ENCODE peak calls at places on chromosomes 13 and 19, in ten cellular contexts. M is suprapubic skin, J is stomach, W is K562, U is transverse colon, K is A549, L is H1, V is ovary, C is GM12878, R is upper lobe of left lung. N is an unnamed sample.

GRCh38 chr19:40313229-40313983 is 28.3 kb upstream of the AKT2 start:
- DNase-seq in M (no peak), J (no peak), W (no peak), U (no peak), K (no peak), L (no peak), V (no peak), C (no peak), R (no peak), N (no peak)

GRCh38 chr13:93224545-93224944 is 2.1 kb upstream of the GPC6 start:
- DNase-seq in M (no peak), J (no peak), W (no peak), U (no peak), K (no peak), L (no peak), V (no peak), C (no peak), R (no peak), N (no peak)

GRCh38 chr19:13692096-13692495 is 72.2 kb upstream of the MRI1 start:
- DNase-seq in M (no peak), J (no peak), W (no peak), U (no peak), K (no peak), L (no peak), V (no peak), C (no peak), R (no peak), N (no peak)

GRCh38 chr13:48818495-48818961 is 157.2 kb upstream of the FNDC3A start:
- DNase-seq in M (peak; percentile 80), J (no peak), W (no peak), U (no peak), K (no peak), L (no peak), V (no peak), C (no peak), R (no peak), N (no peak)

GRCh38 chr13:109869312-109870237 is 83.2 kb upstream of the IRS2 start:
- DNase-seq in M (peak; percentile 85), J (peak; percentile 75), W (no peak), U (peak; percentile 64), K (peak; percentile 70), L (no peak), V (peak; percentile 70), C (no peak), R (peak; percentile 83), N (no peak)

GRCh38 chr19:2944403-2944774 is 382 bp downstream of the ZNF77 start:
- DNase-seq in M (no peak), J (no peak), W (no peak), U (no peak), K (no peak), L (no peak), V (no peak), C (no peak), R (no peak), N (no peak)

GRCh38 chr19:30360378-30361106 is 11.6 kb upstream of the ZNF536 start:
- DNase-seq in M (peak; percentile 62), J (peak; percentile 3), W (no peak), U (no peak), K (no peak), L (no peak), V (no peak), C (no peak), R (no peak), N (no peak)

GRCh38 chr13:30002577-30002976 is 152.2 kb upstream of the UBL3 start:
- DNase-seq in M (no peak), J (no peak), W (no peak), U (no peak), K (no peak), L (no peak), V (no peak), C (no peak), R (no peak), N (no peak)

GRCh38 chr19:4597975-4598671 is 38.6 kb upstream of the SEMA6B start:
- DNase-seq in M (no peak), J (peak; percentile 34), W (peak; percentile 97), U (peak; percentile 40), K (peak; percentile 78), L (no peak), V (no peak), C (no peak), R (peak; percentile 59), N (no peak)

GRCh38 chr13:77579971-77580370 is 44.5 kb downstream of the SCEL start:
- DNase-seq in M (no peak), J (no peak), W (no peak), U (no peak), K (no peak), L (no peak), V (no peak), C (no peak), R (no peak), N (no peak)

GRCh38 chr19:39867952-39868351 is 21.8 kb upstream of the FBL start:
- DNase-seq in M (no peak), J (no peak), W (no peak), U (no peak), K (no peak), L (no peak), V (no peak), C (no peak), R (no peak), N (no peak)

GRCh38 chr13:35598790-35599369 is 122.4 kb upstream of the MAB21L1 start:
- DNase-seq in M (no peak), J (no peak), W (no peak), U (no peak), K (no peak), L (no peak), V (no peak), C (no peak), R (no peak), N (no peak)

DNA sequence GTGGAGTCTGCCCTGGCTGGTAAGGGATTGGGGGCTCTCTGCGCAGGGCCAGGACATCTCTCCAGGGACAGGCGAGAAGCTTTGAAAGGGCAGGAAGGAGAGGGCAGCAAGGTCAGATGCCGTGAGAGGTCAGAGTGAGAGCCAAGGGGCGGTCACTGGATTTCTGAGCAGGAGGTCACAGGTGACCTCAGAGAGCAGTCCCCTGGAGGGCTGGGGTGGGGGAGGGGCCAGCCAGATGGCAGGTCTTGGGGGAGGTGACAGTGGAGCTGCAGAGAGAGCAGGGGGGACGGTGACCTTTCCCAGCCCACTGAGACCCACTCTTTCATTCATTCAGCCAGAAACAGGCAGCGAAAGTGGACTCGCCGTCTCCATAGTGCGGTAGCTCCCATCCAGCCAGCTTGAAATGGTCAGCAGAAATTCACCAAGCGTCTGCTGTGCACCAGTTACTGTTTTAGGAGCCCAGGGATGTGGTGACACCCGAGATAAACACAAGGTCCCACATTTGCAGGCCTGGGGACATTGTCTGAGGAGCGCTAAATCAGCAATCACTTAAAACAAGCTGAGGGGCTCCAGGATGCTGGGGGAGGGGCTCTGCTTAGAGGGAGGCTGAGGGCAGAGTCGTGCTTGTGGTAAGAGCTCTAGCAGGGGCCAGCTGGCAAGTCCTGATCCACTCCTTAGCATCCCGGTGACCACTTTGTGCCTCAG is 10.2 kb downstream of the CARM1 start:
- DNase-seq in M (no peak), J (no peak), W (peak; percentile 71), U (no peak), K (no peak), L (no peak), V (no peak), C (no peak), R (no peak), N (no peak)
- TF ChIP-seq EP300 in M (no peak), J (no peak), W (no peak), U (no peak), K (no peak), L (no peak), V (no peak), C (no peak), R (no peak), N (no peak)

GRCh38 chr13:21671793-21672680 is 1.2 kb downstream of the FGF9 start:
- DNase-seq in M (no peak), J (no peak), W (no peak), U (no peak), K (no peak), L (no peak), V (no peak), C (no peak), R (no peak), N (no peak)

GRCh38 chr13:21670883-21671792 is at the start of gene FGF9:
- DNase-seq in M (no peak), J (peak; percentile 86), W (peak; percentile 78), U (peak; percentile 87), K (peak; percentile 47), L (no peak), V (peak; percentile 68), C (peak; percentile 7), R (peak; percentile 96), N (no peak)

GRCh38 chr13:21668665-21669599 is 1.9 kb upstream of the FGF9 start:
- DNase-seq in M (no peak), J (no peak), W (no peak), U (peak; percentile 47), K (no peak), L (no peak), V (peak; percentile 40), C (no peak), R (peak; percentile 54), N (no peak)

GRCh38 chr13:21672811-21673591 is 2.1 kb downstream of the FGF9 start:
- DNase-seq in M (no peak), J (no peak), W (no peak), U (no peak), K (no peak), L (no peak), V (no peak), C (no peak), R (no peak), N (no peak)

GRCh38 chr13:21670006-21670882 is 629 bp upstream of the FGF9 start:
- DNase-seq in M (no peak), J (peak; percentile 48), W (peak; percentile 53), U (peak; percentile 66), K (peak; percentile 21), L (no peak), V (peak; percentile 57), C (no peak), R (peak; percentile 90), N (no peak)
- TF ChIP-seq POLR2A in M (no peak), J (no peak), W (no peak), U (peak; percentile 5), K (no peak), L (no peak), V (no peak), C (no peak), R (no peak), N (no peak)

GRCh38 chr19:34411216-34411615 is 7.0 kb downstream of the PDCD2L start:
- DNase-seq in M (peak; percentile 40), J (no peak), W (no peak), U (no peak), K (no peak), L (no peak), V (no peak), C (no peak), R (no peak), N (no peak)

GRCh38 chr19:34418300-34418699 is 9.9 kb upstream of the UBA2 start:
- DNase-seq in M (peak; percentile 11), J (no peak), W (no peak), U (no peak), K (no peak), L (no peak), V (no peak), C (no peak), R (no peak), N (no peak)

GRCh38 chr19:34416021-34416545 is 11.9 kb downstream of the PDCD2L start:
- DNase-seq in M (peak; percentile 62), J (no peak), W (no peak), U (no peak), K (no peak), L (no peak), V (no peak), C (no peak), R (no peak), N (no peak)
- H3K4me3 ChIP-seq in M (no peak overlapping the region), J (no peak overlapping the region), W (no peak overlapping the region), U (no peak overlapping the region), K (no peak overlapping the region), L (no peak overlapping the region), V (no peak overlapping the region), C (no peak overlapping the region), R (no peak overlapping the region), N (no peak overlapping the region)

GRCh38 chr13:28569886-28570285 is 75.0 kb upstream of the FLT1 start:
- DNase-seq in M (no peak), J (no peak), W (no peak), U (no peak), K (no peak), L (no peak), V (no peak), C (no peak), R (no peak), N (no peak)
- TF ChIP-seq EP300 in M (no peak), J (no peak), W (no peak), U (no peak), K (no peak), L (no peak), V (no peak), C (no peak), R (no peak), N (no peak)